ENCODE peak calls at places on chromosome 14, in four cellular contexts. R is left lung; H is activated T-helper 9 cell treated with anti-CD3 and anti-CD28 coated beads, Interleukin-2, amount 50 U/mL, for 16 hours; Q is pancreas. U is an unnamed sample.

GRCh38 chr14:46451800-46452199 is 199.8 kb downstream of the RPL10L start:
- DNase-seq in H (no peak), R (no peak), Q (no peak), U (no peak)

GRCh38 chr14:69536976-69537375 is 37.7 kb downstream of the CCDC177 start:
- DNase-seq in R (no peak), H (no peak), Q (no peak), U (no peak)

GRCh38 chr14:91545946-91546716 is 36.0 kb upstream of the PPP4R3A start:
- DNase-seq in H (no peak), R (no peak), Q (no peak), U (no peak)

GRCh38 chr14:35197015-35197414 is 74.7 kb downstream of the PRORP start:
- DNase-seq in H (no peak), R (no peak), Q (no peak), U (no peak)

GRCh38 chr14:70113211-70113610 is 75.5 kb downstream of the SLC8A3 start:
- DNase-seq in H (no peak), R (no peak), Q (no peak), U (no peak)

GRCh38 chr14:41604793-41605534 is 1.7 kb upstream of the LRFN5 start:
- DNase-seq in H (no peak), Q (no peak), R (no peak), U (peak; percentile 59)

GRCh38 chr14:67857778-67858350 is 38.3 kb downstream of the RAD51B start:
- DNase-seq in H (no peak), Q (no peak), R (no peak), U (no peak)

GRCh38 chr14:59852350-59852749 is 18.2 kb downstream of the RTN1 start:
- DNase-seq in Q (no peak), R (no peak), H (no peak), U (no peak)

GRCh38 chr14:55348766-55349453 is 62.7 kb downstream of the ATG14 start:
- DNase-seq in R (no peak), H (no peak), Q (no peak), U (no peak)

GRCh38 chr14:36702484-36702883 is 40.8 kb downstream of the PAX9 start:
- DNase-seq in H (no peak), Q (no peak), R (no peak), U (no peak)

GRCh38 chr14:76805245-76805644 is 7.4 kb downstream of the ANGEL1 start:
- DNase-seq in Q (no peak), H (no peak), R (no peak), U (no peak)

GRCh38 chr14:24990773-24991172 is 59.2 kb downstream of the STXBP6 start:
- DNase-seq in Q (no peak), H (no peak), R (no peak), U (no peak)

GRCh38 chr14:99271951-99272668 is at the start of gene BCL11B:
- DNase-seq in Q (no peak), R (peak; percentile 70), H (peak; percentile 83), U (no peak)

GRCh38 chr14:93035585-93035916 is 80.2 kb downstream of the ITPK1 start:
- DNase-seq in R (no peak), Q (no peak), H (no peak), U (no peak)

GRCh38 chr14:95761436-95761835 is 47.5 kb upstream of the TCL1A start:
- DNase-seq in Q (no peak), R (no peak), H (no peak), U (no peak)

GRCh38 chr14:32259368-32260013 is 56.4 kb upstream of the RNU6-8 start:
- DNase-seq in H (no peak), Q (no peak), R (no peak), U (no peak)

U was measured in upper lobe of right lung.